ENCODE peak calls at places on chromosome 2, in seven cellular contexts. E is left ventricle myocardium inferior; L is mesothelial cell of epicardium; X is CD4-positive, alpha-beta T cell; O is Calu3; M is endothelial cell; H is fibroblast of pulmonary artery. Z is an unnamed sample.
A peak's percentile ranks its signal among the peaks of the same experiment; 100 is the strongest.

GRCh38 chr2:47264183-47264582 is 109.1 kb upstream of the STPG4 start:
- DNase-seq in E (no peak), L (no peak), X (no peak), O (no peak), M (no peak), H (no peak), Z (no peak)

GRCh38 chr2:44470151-44470550 is 108.4 kb downstream of the CAMKMT start:
- DNase-seq in E (no peak), L (no peak), X (no peak), O (no peak), M (no peak), H (no peak), Z (no peak)

GRCh38 chr2:240121190-240121589 is 14.9 kb downstream of the COPS9 start:
- DNase-seq in E (no peak), L (no peak), X (no peak), O (no peak), M (no peak), H (no peak), Z (no peak)

GRCh38 chr2:68293024-68293423 is 26.7 kb downstream of the CNRIP1 start:
- DNase-seq in E (no peak), L (no peak), X (no peak), O (no peak), M (no peak), H (no peak), Z (no peak)

GRCh38 chr2:180657054-180657453 is 323.4 kb upstream of the UBE2E3 start:
- DNase-seq in E (no peak), L (no peak), X (no peak), O (peak; percentile 60), M (no peak), H (peak; percentile 52), Z (no peak)

GRCh38 chr2:118711603-118712002 is 135.8 kb downstream of the EN1 start:
- DNase-seq in E (no peak), L (no peak), X (no peak), O (no peak), M (no peak), H (no peak), Z (no peak)

GRCh38 chr2:187442378-187442777 is 5.7 kb downstream of the CALCRL start:
- DNase-seq in E (no peak), L (no peak), X (no peak), O (no peak), M (no peak), H (no peak), Z (no peak)

GRCh38 chr2:45373534-45373933 is 237.5 kb downstream of the SRBD1 start:
- DNase-seq in E (no peak), L (no peak), X (no peak), O (no peak), M (no peak), H (no peak), Z (no peak)

GRCh38 chr2:73970850-73971471 is 13.7 kb upstream of the TET3 start:
- DNase-seq in E (peak; percentile 83), L (no peak), X (peak; percentile 53), O (peak; percentile 28), M (no peak), H (peak; percentile 36), Z (no peak)

GRCh38 chr2:8848328-8849100 is 11.1 kb upstream of the KIDINS220 start:
- DNase-seq in E (no peak), L (no peak), X (no peak), O (no peak), M (no peak), H (no peak), Z (no peak)

GRCh38 chr2:231605607-231606091 is 13.0 kb downstream of the TEX44 start:
- DNase-seq in E (peak; percentile 39), L (no peak), X (no peak), O (no peak), M (no peak), H (no peak), Z (no peak)

GRCh38 chr2:38875576-38876367 is at the start of the genes DHX57 and MORN2:
- DNase-seq in E (peak; percentile 88), L (peak; percentile 62), X (peak; percentile 71), O (peak; percentile 88), M (peak; percentile 77), H (peak; percentile 83), Z (peak; percentile 69)

GRCh38 chr2:238123991-238124470 is 14.4 kb upstream of the KLHL30 start:
- DNase-seq in E (no peak), L (no peak), X (no peak), O (no peak), M (no peak), H (no peak), Z (no peak)

GRCh38 chr2:122955761-122956160 is 1069.3 kb upstream of the CNTNAP5 start:
- DNase-seq in E (no peak), L (no peak), X (no peak), O (no peak), M (no peak), H (peak; percentile 50), Z (no peak)

GRCh38 chr2:170974304-170974993 is 45.4 kb downstream of the GORASP2 start:
- DNase-seq in E (no peak), L (no peak), X (no peak), O (peak; percentile 41), M (no peak), H (peak; percentile 23), Z (no peak)

GRCh38 chr2:226578879-226579278 is 220.7 kb downstream of the IRS1 start:
- DNase-seq in E (no peak), L (no peak), X (no peak), O (peak; percentile 48), M (no peak), H (peak; percentile 66), Z (no peak)

GRCh38 chr2:42722328-42723190 is 41.4 kb downstream of the OXER1 start:
- DNase-seq in E (peak; percentile 18), L (no peak), X (no peak), O (no peak), M (no peak), H (peak; percentile 92), Z (no peak)

GRCh38 chr2:122363885-122364284 is 608.4 kb downstream of the TSN start:
- DNase-seq in E (no peak), L (no peak), X (no peak), O (no peak), M (no peak), H (no peak), Z (no peak)

GRCh38 chr2:235958221-235958620 is 210.0 kb downstream of the GBX2 start:
- DNase-seq in E (no peak), L (no peak), X (no peak), O (no peak), M (no peak), H (no peak), Z (no peak)

GRCh38 chr2:134900151-134900550 is 18.5 kb upstream of the CCNT2 start:
- DNase-seq in E (no peak), L (no peak), X (no peak), O (no peak), M (no peak), H (peak; percentile 4), Z (no peak)

GRCh38 chr2:218710334-218710686 is 325 bp upstream of the TTLL4 start:
- DNase-seq in E (no peak), L (no peak), X (no peak), O (no peak), M (no peak), H (no peak), Z (no peak)

GRCh38 chr2:232076736-232077135 is 115.2 kb downstream of the DIS3L2 start:
- DNase-seq in E (no peak), L (no peak), X (no peak), O (no peak), M (no peak), H (peak; percentile 11), Z (no peak)

GRCh38 chr2:54570925-54571694 is 115.0 kb downstream of the SPTBN1 start:
- DNase-seq in E (peak; percentile 45), L (no peak), X (peak; percentile 65), O (peak; percentile 62), M (no peak), H (peak; percentile 94), Z (no peak)

GRCh38 chr2:105725388-105725787 is 19.3 kb upstream of the NCK2 start:
- DNase-seq in E (no peak), L (no peak), X (no peak), O (no peak), M (no peak), H (no peak), Z (no peak)

GRCh38 chr2:9753665-9754531 is 89.4 kb upstream of the TAF1B start:
- DNase-seq in E (no peak), L (no peak), X (peak; percentile 32), O (peak; percentile 52), M (no peak), H (no peak), Z (no peak)

GRCh38 chr2:17416891-17417391 is 101.3 kb downstream of the RAD51AP2 start:
- DNase-seq in E (no peak), L (no peak), X (no peak), O (no peak), M (no peak), H (peak; percentile 58), Z (no peak)

GRCh38 chr2:204220896-204221295 is 284.3 kb downstream of the ICOS start:
- DNase-seq in E (no peak), L (no peak), X (no peak), O (no peak), M (no peak), H (no peak), Z (no peak)
- TF ChIP-seq CTCF in E (no peak), L (no peak), X (no peak), O (no peak), M (no peak), H (no peak), Z (no peak)

DNA sequence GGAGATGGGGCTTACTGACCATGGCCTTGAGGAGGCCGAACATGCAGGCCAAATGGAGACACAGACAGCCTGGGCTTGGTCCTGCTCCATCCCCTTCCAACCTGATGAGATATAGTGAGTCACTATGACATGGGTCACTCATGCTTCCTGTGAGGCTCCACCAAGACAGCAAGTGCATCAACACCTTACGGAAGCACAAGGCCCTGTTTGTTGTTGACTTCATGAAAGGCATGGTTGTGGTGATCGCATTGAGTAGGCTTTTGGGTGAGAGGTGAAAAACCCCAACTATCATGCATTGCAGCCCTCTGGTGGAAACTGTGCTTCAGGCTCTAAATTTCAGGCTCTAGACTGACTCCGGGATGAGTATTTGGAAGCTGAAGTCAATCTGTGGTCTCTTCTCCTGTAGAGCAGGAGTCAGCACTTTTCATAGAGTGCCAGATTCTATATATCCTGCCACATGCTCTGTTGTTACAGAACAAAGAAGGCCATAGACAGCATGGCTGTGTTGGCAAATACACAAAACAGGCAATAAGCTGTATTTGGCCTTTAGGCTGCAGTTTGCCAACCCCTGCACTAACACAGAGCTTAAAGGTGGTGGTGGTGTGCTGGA is 10.1 kb downstream of the IL37 start:
- DNase-seq in E (no peak), L (no peak), X (no peak), O (peak; percentile 9), M (no peak), H (peak; percentile 18), Z (no peak)
- TF ChIP-seq CTCF in E (no peak), L (no peak), X (no peak), O (no peak), M (no peak), H (no peak), Z (no peak)

DNA sequence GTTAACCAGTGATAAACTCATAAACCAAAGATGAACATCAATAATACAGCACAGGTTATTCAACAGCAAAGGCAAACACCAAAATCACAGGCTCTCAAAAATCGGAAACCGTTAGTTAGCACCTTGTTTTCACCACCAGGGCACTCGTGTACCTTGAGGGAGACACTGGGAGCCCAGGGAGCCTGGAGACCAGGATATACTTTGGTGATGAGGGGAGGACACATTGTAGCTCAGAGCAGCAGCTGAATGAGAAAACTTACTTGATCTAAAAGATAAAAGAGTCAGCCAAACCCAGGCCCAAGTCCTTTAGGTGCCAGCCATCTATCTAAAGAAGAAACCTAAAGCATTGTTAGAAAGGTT is 19.4 kb downstream of the BCL11A start:
- DNase-seq in E (no peak), L (no peak), X (no peak), O (no peak), M (no peak), H (no peak), Z (no peak)
- TF ChIP-seq CTCF in E (no peak), L (no peak), X (no peak), O (no peak), M (no peak), H (no peak), Z (no peak)

GRCh38 chr2:143684731-143685364 is 555.6 kb downstream of the ARHGAP15 start:
- DNase-seq in E (no peak), L (no peak), X (no peak), O (no peak), M (no peak), H (no peak), Z (no peak)
- TF ChIP-seq CTCF in E (no peak), L (no peak), X (no peak), O (no peak), M (no peak), H (no peak), Z (no peak)

Z was measured in activated B cell treated with CpG ODN at 0.5 μM for 24 hours.